ENCODE peak calls at places on chromosomes 6 and 20, in four cellular contexts. A is DMS 273 treated with DMSO at 0.1 percent for 48 hours; W is kidney glomerular epithelial cell; C is CD8-positive, alpha-beta T cell. E is an unnamed sample.

GRCh38 chr6:134168580-134169223 is 116.3 kb upstream of the SLC2A12 start:
- DNase-seq in C (no peak), W (no peak), A (no peak), E (no peak)

GRCh38 chr6:154705471-154706113 is 27.6 kb upstream of the SCAF8 start:
- DNase-seq in A (no peak), C (no peak), W (no peak), E (peak)

GRCh38 chr6:147752686-147753418 is 244.4 kb downstream of the SAMD5 start:
- DNase-seq in C (no peak), W (no peak), A (no peak), E (no peak)

GRCh38 chr20:33796263-33796906 is 14.8 kb upstream of the CHMP4B start:
- DNase-seq in W (no peak), A (no peak), C (no peak), E (no peak)

GRCh38 chr6:110317646-110318045 is 40.5 kb downstream of the METTL24 start:
- DNase-seq in C (no peak), W (no peak), A (no peak), E (no peak)

GRCh38 chr20:57346477-57346876 is 4.6 kb upstream of the RAE1 start:
- DNase-seq in C (peak), A (peak), W (peak), E (peak)

GRCh38 chr6:3250278-3250677 is 8.5 kb upstream of the PSMG4 start:
- DNase-seq in W (no peak), C (no peak), A (no peak), E (no peak)

GRCh38 chr6:170255426-170256125 is 35.3 kb downstream of the DLL1 start:
- DNase-seq in W (no peak), C (no peak), A (no peak), E (no peak)

GRCh38 chr6:154951400-154952200 is 43.5 kb upstream of the TIAM2 start:
- DNase-seq in W (no peak), A (no peak), C (no peak), E (peak)

GRCh38 chr6:166005846-166006592 is 161.6 kb downstream of the TBXT start:
- DNase-seq in A (no peak), W (peak), C (no peak), E (no peak)

GRCh38 chr6:82178759-82179112 is 68.8 kb downstream of the IBTK start:
- DNase-seq in C (no peak), A (no peak), W (no peak), E (no peak)

GRCh38 chr6:28446818-28447511 is 3.7 kb upstream of the ZSCAN23 start:
- DNase-seq in C (no peak), W (no peak), A (no peak), E (no peak)

GRCh38 chr6:282177-282866 is 10.0 kb upstream of the DUSP22 start:
- DNase-seq in A (no peak), C (no peak), W (no peak), E (no peak)

GRCh38 chr6:52726193-52726542 is 37.1 kb downstream of the GSTA2 start:
- DNase-seq in C (no peak), W (no peak), A (no peak), E (no peak)

GRCh38 chr20:50237349-50237748 is 46.7 kb downstream of the CEBPB start:
- DNase-seq in A (no peak), W (no peak), C (no peak), E (no peak)

GRCh38 chr20:51500936-51501335 is 41.6 kb downstream of the NFATC2 start:
- DNase-seq in A (no peak), C (peak), W (no peak), E (peak)

GRCh38 chr20:2698186-2698817 is 5.7 kb downstream of the EBF4 start:
- DNase-seq in C (no peak), W (no peak), A (no peak), E (no peak)

GRCh38 chr6:138507977-138508675 is 8.8 kb upstream of the NHSL1 start:
- DNase-seq in C (no peak), A (no peak), W (no peak), E (no peak)

GRCh38 chr6:45479834-45480696 is 102.3 kb upstream of the SUPT3H start:
- DNase-seq in W (peak), C (no peak), A (no peak), E (no peak)

GRCh38 chr6:27608916-27609883 is 136.3 kb upstream of the ZNF184 start:
- DNase-seq in W (peak), A (peak), C (no peak), E (no peak)

GRCh38 chr20:36856196-36856595 is 19.7 kb upstream of the TLDC2 start:
- DNase-seq in C (no peak), A (no peak), W (no peak), E (no peak)

GRCh38 chr20:43955244-43956191 is 40.9 kb downstream of the TOX2 start:
- DNase-seq in C (peak), W (peak), A (no peak), E (no peak)

GRCh38 chr6:14754636-14755513 is 491.0 kb upstream of the JARID2 start:
- DNase-seq in A (no peak), W (no peak), C (peak), E (no peak)

GRCh38 chr6:155080876-155081845 is 86.0 kb downstream of the TIAM2 start:
- DNase-seq in A (peak), W (no peak), C (no peak), E (no peak)

GRCh38 chr6:130189691-130190459 is 32.9 kb downstream of the SAMD3 start:
- DNase-seq in A (no peak), C (no peak), W (no peak), E (no peak)

GRCh38 chr6:42352856-42353564 is 98.7 kb downstream of the TRERF1 start:
- DNase-seq in W (no peak), A (no peak), C (no peak), E (no peak)

E was measured in stimulated activated naive CD4-positive, alpha-beta T cell.